ENCODE peak calls at places on chromosomes 4 and X, in four cellular contexts. One of them, this sample, is unnamed.

GRCh38 chr4:2402053-2402452 is 16.4 kb downstream of the ZFYVE28 start:
- DNase-seq in ascending aorta: no peak
- DNase-seq in heart left ventricle: peak; percentile 76
- DNase-seq in PC-3: peak; percentile 23
- DNase-seq in this sample: no peak

GRCh38 chr4:41750624-41751324 is 2.2 kb upstream of the PHOX2B start:
- DNase-seq in ascending aorta: no peak
- DNase-seq in heart left ventricle: no peak
- DNase-seq in PC-3: no peak
- DNase-seq in this sample: no peak

GRCh38 chr4:86159216-86159615 is 200.6 kb downstream of the MAPK10 start:
- DNase-seq in ascending aorta: no peak
- DNase-seq in heart left ventricle: no peak
- DNase-seq in PC-3: no peak
- DNase-seq in this sample: no peak

GRCh38 chrX:70039758-70040157 is 10.0 kb downstream of the AWAT2 start:
- DNase-seq in ascending aorta: no peak
- DNase-seq in heart left ventricle: no peak
- DNase-seq in PC-3: peak; percentile 31
- DNase-seq in this sample: no peak

GRCh38 chrX:7948483-7948882 is 21.3 kb upstream of the PNPLA4 start:
- DNase-seq in ascending aorta: no peak
- DNase-seq in heart left ventricle: peak; percentile 30
- DNase-seq in PC-3: no peak
- DNase-seq in this sample: no peak

GRCh38 chr4:15654556-15655222 is 468 bp downstream of the FBXL5 start:
- DNase-seq in ascending aorta: peak; percentile 72
- DNase-seq in heart left ventricle: peak; percentile 62
- DNase-seq in PC-3: peak; percentile 30
- DNase-seq in this sample: peak; percentile 31

GRCh38 chr4:93876739-93877138 is 48.2 kb downstream of the ATOH1 start:
- DNase-seq in ascending aorta: no peak
- DNase-seq in heart left ventricle: no peak
- DNase-seq in PC-3: no peak
- DNase-seq in this sample: no peak

GRCh38 chr4:62881210-62881609 is 1528.0 kb downstream of the TECRL start:
- DNase-seq in ascending aorta: no peak
- DNase-seq in heart left ventricle: no peak
- DNase-seq in PC-3: peak; percentile 63
- DNase-seq in this sample: no peak

GRCh38 chr4:92305148-92305877 is 1.5 kb downstream of the GRID2 start:
- DNase-seq in ascending aorta: no peak
- DNase-seq in heart left ventricle: peak; percentile 49
- DNase-seq in PC-3: peak; percentile 63
- DNase-seq in this sample: no peak

GRCh38 chr4:113831469-113831868 is 69.9 kb upstream of the CAMK2D start:
- DNase-seq in ascending aorta: no peak
- DNase-seq in heart left ventricle: no peak
- DNase-seq in PC-3: no peak
- DNase-seq in this sample: no peak

GRCh38 chr4:168608771-168609170 is 111.9 kb downstream of the PALLD start:
- DNase-seq in ascending aorta: no peak
- DNase-seq in heart left ventricle: no peak
- DNase-seq in PC-3: no peak
- DNase-seq in this sample: no peak

GRCh38 chr4:38514465-38515146 is 149.4 kb upstream of the KLF3 start:
- DNase-seq in ascending aorta: no peak
- DNase-seq in heart left ventricle: no peak
- DNase-seq in PC-3: no peak
- DNase-seq in this sample: no peak

GRCh38 chr4:166197166-166197565 is 324.1 kb downstream of the TLL1 start:
- DNase-seq in ascending aorta: no peak
- DNase-seq in heart left ventricle: no peak
- DNase-seq in PC-3: peak; percentile 75
- DNase-seq in this sample: peak; percentile 30

GRCh38 chr4:53633608-53634007 is 42.3 kb upstream of the LNX1 start:
- DNase-seq in ascending aorta: no peak
- DNase-seq in heart left ventricle: no peak
- DNase-seq in PC-3: no peak
- DNase-seq in this sample: no peak

GRCh38 chr4:107699466-107700206 is 20.4 kb downstream of the PAPSS1 start:
- DNase-seq in ascending aorta: no peak
- DNase-seq in heart left ventricle: no peak
- DNase-seq in PC-3: no peak
- DNase-seq in this sample: no peak

GRCh38 chr4:109429545-109429944 is 4.1 kb upstream of the SEC24B start:
- DNase-seq in ascending aorta: no peak
- DNase-seq in heart left ventricle: no peak
- DNase-seq in PC-3: no peak
- DNase-seq in this sample: no peak

GRCh38 chr4:176561368-176561767 is 231.4 kb downstream of the VEGFC start:
- DNase-seq in ascending aorta: no peak
- DNase-seq in heart left ventricle: no peak
- DNase-seq in PC-3: no peak
- DNase-seq in this sample: no peak

GRCh38 chr4:95165926-95166524 is 382.7 kb downstream of the UNC5C start:
- DNase-seq in ascending aorta: no peak
- DNase-seq in heart left ventricle: no peak
- DNase-seq in PC-3: peak; percentile 72
- DNase-seq in this sample: peak; percentile 48

GRCh38 chrX:133417364-133417763 is 2.1 kb upstream of the GPC4 start:
- DNase-seq in ascending aorta: no peak
- DNase-seq in heart left ventricle: no peak
- DNase-seq in PC-3: no peak
- DNase-seq in this sample: no peak

GRCh38 chrX:22276781-22277180 is 4.1 kb downstream of the CBLL2 start:
- DNase-seq in ascending aorta: no peak
- DNase-seq in heart left ventricle: no peak
- DNase-seq in PC-3: peak; percentile 22
- DNase-seq in this sample: no peak

GRCh38 chr4:184907216-184907615 is 81.4 kb upstream of the ACSL1 start:
- DNase-seq in ascending aorta: no peak
- DNase-seq in heart left ventricle: no peak
- DNase-seq in PC-3: no peak
- DNase-seq in this sample: no peak

GRCh38 chrX:952816-953215 is 259.6 kb downstream of the CRLF2 start:
- DNase-seq in ascending aorta: no peak
- DNase-seq in heart left ventricle: no peak
- DNase-seq in PC-3: no peak
- DNase-seq in this sample: no peak

GRCh38 chrX:39043838-39044550 is 242.7 kb downstream of the MID1IP1 start:
- DNase-seq in ascending aorta: no peak
- DNase-seq in heart left ventricle: no peak
- DNase-seq in PC-3: no peak
- DNase-seq in this sample: no peak

GRCh38 chr4:23091674-23092073 is 398.9 kb downstream of the GBA3 start:
- DNase-seq in ascending aorta: no peak
- DNase-seq in heart left ventricle: no peak
- DNase-seq in PC-3: no peak
- DNase-seq in this sample: no peak

GRCh38 chr4:73729534-73730165 is 10.7 kb upstream of the CXCL8 start:
- DNase-seq in ascending aorta: peak; percentile 87
- DNase-seq in heart left ventricle: peak; percentile 60
- DNase-seq in PC-3: peak; percentile 93
- DNase-seq in this sample: peak; percentile 59

GRCh38 chr4:95835672-95836071 is 4.2 kb upstream of the PDHA2 start:
- DNase-seq in ascending aorta: no peak
- DNase-seq in heart left ventricle: no peak
- DNase-seq in PC-3: peak; percentile 23
- DNase-seq in this sample: no peak

GRCh38 chr4:46196086-46196485 is 72.2 kb upstream of the GABRG1 start:
- DNase-seq in ascending aorta: no peak
- DNase-seq in heart left ventricle: no peak
- DNase-seq in PC-3: no peak
- DNase-seq in this sample: no peak

GRCh38 chr4:22170353-22170752 is 221.8 kb upstream of the KCNIP4 start:
- DNase-seq in ascending aorta: no peak
- DNase-seq in heart left ventricle: no peak
- DNase-seq in PC-3: peak; percentile 84
- DNase-seq in this sample: peak; percentile 41

GRCh38 chr4:155179216-155179615 is 29.2 kb upstream of the NPY2R start:
- DNase-seq in ascending aorta: no peak
- DNase-seq in heart left ventricle: no peak
- DNase-seq in PC-3: peak; percentile 83
- DNase-seq in this sample: peak; percentile 3

GRCh38 chr4:38560763-38561558 is 103.0 kb upstream of the KLF3 start:
- DNase-seq in ascending aorta: no peak
- DNase-seq in heart left ventricle: no peak
- DNase-seq in PC-3: peak; percentile 11
- DNase-seq in this sample: no peak

GRCh38 chrX:143466130-143466529 is 51.1 kb downstream of the SPANXN3 start:
- DNase-seq in ascending aorta: no peak
- DNase-seq in heart left ventricle: no peak
- DNase-seq in PC-3: peak; percentile 3
- DNase-seq in this sample: no peak

DNA sequence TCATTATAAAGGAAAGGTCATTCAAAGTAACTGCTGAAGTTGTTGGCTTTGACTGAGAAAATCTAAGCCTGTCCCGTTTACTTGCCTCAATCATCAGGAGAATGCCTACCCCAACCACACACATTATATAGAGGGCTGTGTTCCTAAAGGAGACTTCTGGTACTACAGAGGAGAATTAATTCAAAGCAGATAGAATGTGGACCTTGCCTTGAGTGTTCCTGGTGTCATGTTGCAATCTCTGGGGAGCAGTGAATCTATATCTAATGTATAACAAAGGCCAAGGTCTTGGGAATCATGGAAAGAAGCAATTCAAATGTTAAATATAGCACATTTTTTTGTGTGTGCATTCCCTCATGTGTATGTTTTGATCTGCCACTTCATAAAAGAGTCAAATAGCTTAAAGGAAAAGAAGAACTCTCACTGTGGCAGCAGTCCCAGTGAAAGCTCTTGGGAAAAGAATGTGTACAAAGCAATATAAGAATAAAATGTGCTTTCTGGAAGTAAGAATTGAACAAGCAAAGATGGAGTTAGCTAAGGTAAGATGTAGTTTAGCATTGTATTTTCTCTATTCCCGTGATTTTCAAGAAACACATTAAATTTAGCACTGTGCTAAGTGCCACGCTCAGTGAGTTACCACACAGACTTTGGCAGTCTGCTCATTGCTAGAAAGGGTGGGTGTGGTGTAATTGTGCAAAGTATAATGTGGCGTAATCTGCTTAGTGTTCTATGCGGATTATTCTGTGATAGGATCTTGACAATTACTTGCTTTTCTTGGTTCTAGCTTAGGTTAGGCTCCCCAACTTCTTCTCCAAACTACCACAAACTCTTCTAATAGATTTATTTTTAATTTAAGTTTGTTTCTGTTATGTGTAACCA is 13.7 kb downstream of the ADH6 start:
- DNase-seq in ascending aorta: peak; percentile 77
- DNase-seq in heart left ventricle: peak; percentile 27
- DNase-seq in PC-3: no peak
- DNase-seq in this sample: no peak
- TF ChIP-seq CTCF in ascending aorta: no peak
- TF ChIP-seq CTCF in heart left ventricle: no peak
- TF ChIP-seq CTCF in PC-3: no peak
- TF ChIP-seq CTCF in this sample: no peak

DNA sequence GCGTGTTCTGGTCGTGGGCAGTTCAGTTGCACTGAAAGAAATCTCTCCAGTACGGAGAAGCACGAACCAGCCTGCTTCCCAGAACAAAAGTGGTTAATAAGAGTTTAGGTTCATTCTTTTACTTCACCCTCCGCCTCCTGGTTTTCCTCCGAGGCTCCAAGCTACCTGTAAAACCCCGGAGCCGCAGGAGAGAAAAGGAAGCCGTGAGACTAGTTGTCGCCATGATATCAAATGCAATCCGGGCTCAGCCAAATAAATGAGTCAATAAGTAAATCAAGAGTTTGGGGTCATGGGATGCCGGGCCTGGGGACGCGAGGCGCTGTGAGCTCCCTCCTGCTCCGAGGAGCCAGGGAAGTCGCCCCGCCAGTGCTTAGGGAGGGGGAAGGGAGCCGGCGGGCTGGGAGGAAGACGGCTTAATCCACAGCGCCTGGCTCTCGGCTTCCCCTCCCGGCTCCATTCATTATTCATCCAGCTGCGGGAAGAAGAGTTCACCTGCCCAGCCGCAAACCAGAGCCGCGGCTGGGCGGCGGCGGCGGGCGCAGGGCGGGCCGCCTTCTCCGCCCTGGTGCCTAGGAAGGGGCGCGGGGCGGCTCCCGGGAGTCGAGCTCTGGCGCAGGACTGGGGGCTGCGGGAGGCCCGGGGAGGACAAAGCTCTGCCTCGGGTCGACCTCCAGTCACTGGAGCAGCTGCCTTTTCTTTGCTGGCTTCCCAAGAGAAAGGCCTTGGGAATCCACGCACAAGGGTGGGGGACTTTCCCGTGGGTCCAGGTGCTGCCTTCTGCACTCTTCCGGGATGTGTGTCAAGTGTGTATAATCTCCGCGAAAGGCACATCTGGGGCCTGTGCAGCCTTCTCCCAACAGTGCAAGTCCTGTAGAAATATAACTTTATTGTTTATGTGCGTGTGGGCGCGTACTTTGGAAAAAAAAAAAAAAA is 1.7 kb downstream of the FRAS1 start:
- DNase-seq in ascending aorta: no peak
- DNase-seq in heart left ventricle: peak; percentile 40
- DNase-seq in PC-3: peak; percentile 46
- DNase-seq in this sample: peak; percentile 47
- H3K27ac ChIP-seq in ascending aorta: no peak overlapping the region
- H3K27ac ChIP-seq in heart left ventricle: peak overlapping the region; percentile 36
- H3K27ac ChIP-seq in PC-3: peak overlapping the region; percentile 11
- H3K27ac ChIP-seq in this sample: no peak overlapping the region

GRCh38 chrX:114626323-114626722 is 42.4 kb downstream of the HTR2C start:
- DNase-seq in ascending aorta: no peak
- DNase-seq in heart left ventricle: no peak
- DNase-seq in PC-3: peak; percentile 39
- DNase-seq in this sample: no peak
- TF ChIP-seq CTCF in ascending aorta: no peak
- TF ChIP-seq CTCF in heart left ventricle: no peak
- TF ChIP-seq CTCF in PC-3: peak; percentile 55
- TF ChIP-seq CTCF in this sample: peak; percentile 27

DNA sequence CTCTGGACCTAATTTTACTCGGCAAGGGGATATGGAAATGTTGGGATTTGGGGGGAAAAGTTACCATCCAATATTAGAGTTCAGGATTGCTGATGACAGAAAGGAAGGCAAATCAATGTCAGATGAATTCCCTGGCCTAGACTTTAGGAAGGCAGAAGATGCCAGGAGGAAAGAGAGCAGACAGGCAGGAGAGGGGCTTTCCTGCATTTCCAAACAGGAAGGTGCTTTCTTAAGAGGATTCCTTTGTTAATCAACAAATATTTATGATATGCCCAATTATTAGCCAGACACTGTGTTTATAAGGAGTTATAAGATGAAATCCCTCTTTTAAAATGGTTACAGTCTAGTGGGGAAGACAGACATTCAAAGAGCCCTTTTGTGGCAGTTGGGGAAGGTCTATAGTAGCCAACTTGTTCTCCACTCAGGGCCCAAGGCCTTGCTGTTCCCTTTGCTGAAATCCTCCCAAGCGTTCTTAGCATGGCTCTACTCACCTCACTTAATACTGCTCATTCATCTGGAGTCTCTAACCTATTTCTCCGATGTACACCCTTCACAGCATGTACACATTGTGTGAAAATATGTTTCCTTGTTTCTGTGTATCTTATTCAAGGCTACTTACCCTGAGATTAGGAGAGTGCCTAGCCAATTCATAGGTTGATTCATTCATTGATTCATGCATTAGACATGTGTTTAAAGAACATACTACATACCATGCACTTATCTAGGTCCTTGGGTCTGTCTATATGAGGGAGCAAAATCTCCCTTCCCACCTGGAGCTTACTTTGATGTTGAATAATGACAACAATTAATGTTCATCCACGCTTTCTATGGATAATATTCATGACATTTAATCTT is 5.3 kb downstream of the IGFBP7 start:
- DNase-seq in ascending aorta: no peak
- DNase-seq in heart left ventricle: no peak
- DNase-seq in PC-3: no peak
- DNase-seq in this sample: no peak
- H3K27ac ChIP-seq in ascending aorta: peak overlapping the region; percentile 86
- H3K27ac ChIP-seq in heart left ventricle: peak overlapping the region; percentile 81
- H3K27ac ChIP-seq in PC-3: no peak overlapping the region
- H3K27ac ChIP-seq in this sample: no peak overlapping the region